ENCODE peak calls at places on chromosomes 3 and 15, in ten cellular contexts. B is IMR-90; P is K562; G is psoas muscle; Q is mammary epithelial cell; I is transverse colon; Y is mesendoderm; A is CD4-positive, CD25-positive, alpha-beta regulatory T cell; X is right atrium auricular region; T is neuronal stem cell. D is an unnamed sample.

GRCh38 chr15:75229191-75230015 is 27.7 kb downstream of the C15orf39 start:
- DNase-seq in B (peak; percentile 22), P (no peak), G (peak; percentile 35), Q (no peak), I (no peak), Y (no peak), A (no peak), X (no peak), T (no peak), D (no peak)

GRCh38 chr15:27638950-27639349 is 460.2 kb downstream of the OCA2 start:
- DNase-seq in B (no peak), P (no peak), G (no peak), Q (no peak), I (no peak), Y (peak; percentile 21), A (no peak), X (no peak), T (no peak), D (no peak)

GRCh38 chr3:72953325-72953956 is 43.2 kb upstream of the PPP4R2 start:
- DNase-seq in B (peak; percentile 30), P (peak; percentile 17), G (no peak), Q (no peak), I (no peak), Y (peak; percentile 82), A (no peak), X (no peak), T (no peak), D (no peak)

GRCh38 chr3:172077197-172077734 is 37.9 kb downstream of the FNDC3B start:
- DNase-seq in B (no peak), P (no peak), G (no peak), Q (no peak), I (no peak), Y (no peak), A (no peak), X (no peak), T (no peak), D (no peak)

GRCh38 chr3:63644212-63644777 is 8.2 kb upstream of the SNTN start:
- DNase-seq in B (no peak), P (no peak), G (no peak), Q (no peak), I (no peak), Y (peak; percentile 26), A (no peak), X (no peak), T (no peak), D (no peak)

GRCh38 chr3:135531996-135532395 is 433.5 kb upstream of the PPP2R3A start:
- DNase-seq in B (no peak), P (no peak), G (no peak), Q (no peak), I (peak; percentile 33), Y (no peak), A (no peak), X (no peak), T (no peak), D (no peak)

GRCh38 chr3:159861369-159861987 is 127.2 kb upstream of the IL12A start:
- DNase-seq in B (no peak), P (no peak), G (no peak), Q (peak; percentile 60), I (no peak), Y (peak; percentile 66), A (no peak), X (no peak), T (no peak), D (no peak)

GRCh38 chr3:64650710-64651109 is 37.1 kb downstream of the ADAMTS9 start:
- DNase-seq in B (peak; percentile 41), P (no peak), G (no peak), Q (no peak), I (no peak), Y (no peak), A (no peak), X (no peak), T (no peak), D (no peak)

GRCh38 chr3:186180151-186180550 is 71.3 kb upstream of the ETV5 start:
- DNase-seq in B (no peak), P (no peak), G (no peak), Q (no peak), I (no peak), Y (peak; percentile 13), A (no peak), X (no peak), T (no peak), D (no peak)

GRCh38 chr3:44210967-44211366 is 30.7 kb upstream of the TOPAZ1 start:
- DNase-seq in B (no peak), P (no peak), G (no peak), Q (no peak), I (no peak), Y (no peak), A (no peak), X (no peak), T (no peak), D (no peak)

GRCh38 chr3:44206862-44207652 is 34.6 kb upstream of the TOPAZ1 start:
- DNase-seq in B (no peak), P (no peak), G (no peak), Q (no peak), I (no peak), Y (no peak), A (no peak), X (no peak), T (no peak), D (no peak)

GRCh38 chr3:44206301-44206700 is 35.4 kb upstream of the TOPAZ1 start:
- DNase-seq in B (no peak), P (no peak), G (no peak), Q (no peak), I (no peak), Y (no peak), A (no peak), X (no peak), T (no peak), D (no peak)

GRCh38 chr3:44208568-44208967 is 33.1 kb upstream of the TOPAZ1 start:
- DNase-seq in B (no peak), P (no peak), G (no peak), Q (peak; percentile 36), I (no peak), Y (no peak), A (no peak), X (no peak), T (no peak), D (no peak)

GRCh38 chr3:44208086-44208485 is 33.6 kb upstream of the TOPAZ1 start:
- DNase-seq in B (no peak), P (no peak), G (no peak), Q (peak; percentile 50), I (no peak), Y (no peak), A (peak; percentile 16), X (no peak), T (no peak), D (no peak)
- H3K4me3 ChIP-seq in B (no peak overlapping the region), P (no peak overlapping the region), G (no peak overlapping the region), Q (no peak overlapping the region), I (no peak overlapping the region), Y (no peak overlapping the region), A (no peak overlapping the region), X (no peak overlapping the region), T (no peak overlapping the region), D (no peak overlapping the region)

GRCh38 chr3:134090031-134090430 is 60.3 kb upstream of the SLCO2A1 start:
- DNase-seq in B (peak; percentile 76), P (no peak), G (no peak), Q (no peak), I (no peak), Y (no peak), A (no peak), X (no peak), T (no peak), D (no peak)
- H3K4me1 ChIP-seq in B (peaks cover 22% of the 10 kb centered on the region), P (no peaks in the 10 kb centered on the region), G (no peaks in the 10 kb centered on the region), Q (peaks cover 7% of the 10 kb centered on the region), I (no peaks in the 10 kb centered on the region), Y (no peaks in the 10 kb centered on the region), A (no peaks in the 10 kb centered on the region), X (no peaks in the 10 kb centered on the region), T (no peaks in the 10 kb centered on the region), D (no peaks in the 10 kb centered on the region)

DNA sequence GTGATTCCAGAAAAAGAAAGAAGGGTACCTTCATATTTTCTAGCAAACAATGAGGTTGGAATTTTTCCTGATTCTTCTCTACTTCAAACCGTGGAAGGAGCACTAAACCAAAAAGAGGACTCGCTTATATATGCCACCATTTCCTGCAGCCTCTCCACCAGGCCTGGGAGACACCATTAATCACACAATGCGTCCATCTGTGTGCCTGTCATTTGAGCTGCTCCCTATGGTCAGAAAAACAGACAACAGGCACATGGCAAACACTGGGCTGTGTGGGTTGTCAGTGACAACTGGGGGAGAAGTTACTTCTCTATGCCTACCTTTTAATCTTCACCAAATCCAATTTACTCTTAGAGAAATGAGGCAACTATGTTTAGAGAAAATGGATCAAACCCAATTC is 71.9 kb downstream of the NR2F2 start:
- DNase-seq in B (no peak), P (no peak), G (no peak), Q (no peak), I (no peak), Y (no peak), A (no peak), X (no peak), T (no peak), D (no peak)
- H3K27me3 ChIP-seq in B (peaks cover 21% of the 10 kb centered on the region), P (no peaks in the 10 kb centered on the region), G (peaks cover 2% of the 10 kb centered on the region), Q (no peaks in the 10 kb centered on the region), I (peaks cover 43% of the 10 kb centered on the region), Y (peaks cover 17% of the 10 kb centered on the region), A (no peaks in the 10 kb centered on the region), X (no peaks in the 10 kb centered on the region), T (peaks cover 44% of the 10 kb centered on the region), D (peaks cover 19% of the 10 kb centered on the region)

DNA sequence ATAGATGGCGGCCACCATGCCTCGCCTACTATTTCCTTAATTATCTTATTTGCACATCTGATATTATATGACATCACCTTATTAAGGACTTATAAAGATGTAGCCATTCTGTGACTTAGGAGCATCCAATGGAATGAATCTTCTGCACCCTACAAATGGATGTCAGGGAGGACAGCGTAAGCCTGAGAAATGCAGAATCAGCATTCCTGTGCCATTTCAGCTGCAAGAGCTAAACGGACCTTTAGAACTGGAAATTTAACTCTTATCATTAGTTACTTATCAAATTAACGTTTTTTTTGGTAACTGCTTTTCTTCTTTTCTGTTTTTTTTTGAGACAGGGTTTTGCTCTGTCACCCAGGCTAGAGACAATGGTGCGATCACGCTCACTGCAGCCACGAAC is 65.6 kb downstream of the LMLN start:
- DNase-seq in B (no peak), P (no peak), G (no peak), Q (no peak), I (no peak), Y (no peak), A (no peak), X (no peak), T (no peak), D (no peak)
- H3K4me3 ChIP-seq in B (no peak overlapping the region), P (no peak overlapping the region), G (no peak overlapping the region), Q (no peak overlapping the region), I (no peak overlapping the region), Y (no peak overlapping the region), A (no peak overlapping the region), X (no peak overlapping the region), T (no peak overlapping the region), D (no peak overlapping the region)

D was measured in HAP-1.